ENCODE peak calls at places on chromosomes 6 and 20, in seven cellular contexts. Z, P, N, Y, R, W and I are unnamed samples.

GRCh38 chr6:149961728-149962425 is 1.9 kb upstream of the ULBP1 start:
- DNase-seq in Z (no peak), P (no peak), N (peak), Y (peak), R (no peak), W (no peak), I (no peak)

GRCh38 chr6:139342957-139343750 is 31.3 kb downstream of the CITED2 start:
- DNase-seq in Z (no peak), P (no peak), N (no peak), Y (no peak), R (no peak), W (no peak), I (no peak)

GRCh38 chr6:129516787-129517186 is 193.2 kb downstream of the ARHGAP18 start:
- DNase-seq in Z (no peak), P (no peak), N (no peak), Y (no peak), R (no peak), W (no peak), I (no peak)

GRCh38 chr20:3168079-3168828 is 5.1 kb downstream of the LZTS3 start:
- DNase-seq in Z (no peak), P (peak), N (no peak), Y (no peak), R (peak), W (no peak), I (peak)

GRCh38 chr6:47672816-47673215 is 25.6 kb upstream of the ADGRF4 start:
- DNase-seq in Z (no peak), P (no peak), N (no peak), Y (no peak), R (no peak), W (no peak), I (no peak)

GRCh38 chr20:25459916-25460590 is 52.6 kb downstream of the GINS1 start:
- DNase-seq in Z (no peak), P (no peak), N (no peak), Y (no peak), R (no peak), W (no peak), I (no peak)

GRCh38 chr20:49867453-49868215 is 47.7 kb downstream of the SPATA2 start:
- DNase-seq in Z (no peak), P (no peak), N (no peak), Y (no peak), R (no peak), W (no peak), I (no peak)

GRCh38 chr20:49747707-49748524 is 34.2 kb upstream of the B4GALT5 start:
- DNase-seq in Z (peak), P (peak), N (no peak), Y (no peak), R (peak), W (no peak), I (peak)

GRCh38 chr20:53869466-53870258 is 200.7 kb downstream of the BCAS1 start:
- DNase-seq in Z (peak), P (peak), N (peak), Y (peak), R (peak), W (no peak), I (no peak)

GRCh38 chr6:141956046-141956761 is 176.5 kb upstream of the GJE1 start:
- DNase-seq in Z (peak), P (no peak), N (no peak), Y (no peak), R (no peak), W (no peak), I (no peak)

GRCh38 chr6:141562181-141562800 is 570.4 kb upstream of the GJE1 start:
- DNase-seq in Z (peak), P (peak), N (no peak), Y (no peak), R (no peak), W (no peak), I (peak)

GRCh38 chr20:44973053-44973452 is 6.7 kb downstream of the STK4 start:
- DNase-seq in Z (peak), P (no peak), N (no peak), Y (no peak), R (no peak), W (no peak), I (no peak)

GRCh38 chr6:43883698-43884659 is 114.0 kb downstream of the VEGFA start:
- DNase-seq in Z (no peak), P (peak), N (no peak), Y (no peak), R (peak), W (no peak), I (peak)

GRCh38 chr20:37418591-37418990 is 72.7 kb downstream of the SRC start:
- DNase-seq in Z (no peak), P (no peak), N (no peak), Y (no peak), R (no peak), W (no peak), I (no peak)

GRCh38 chr6:77292564-77293546 is 170.4 kb downstream of the HTR1B start:
- DNase-seq in Z (peak), P (no peak), N (no peak), Y (no peak), R (no peak), W (peak), I (no peak)

GRCh38 chr6:26415036-26415614 is 13.1 kb downstream of the BTN3A1 start:
- DNase-seq in Z (no peak), P (no peak), N (no peak), Y (no peak), R (no peak), W (no peak), I (no peak)

GRCh38 chr20:52166150-52166549 is 25.4 kb downstream of the ZFP64 start:
- DNase-seq in Z (no peak), P (no peak), N (no peak), Y (no peak), R (no peak), W (no peak), I (no peak)

GRCh38 chr20:36268501-36269342 is 32.4 kb downstream of the AAR2 start:
- DNase-seq in Z (no peak), P (no peak), N (no peak), Y (no peak), R (no peak), W (no peak), I (no peak)

GRCh38 chr6:56513631-56514030 is 129.1 kb downstream of the DST start:
- DNase-seq in Z (no peak), P (no peak), N (no peak), Y (no peak), R (no peak), W (no peak), I (no peak)

GRCh38 chr6:155146205-155146604 is 117.6 kb upstream of the CLDN20 start:
- DNase-seq in Z (no peak), P (no peak), N (no peak), Y (no peak), R (no peak), W (no peak), I (no peak)

GRCh38 chr6:17905611-17906592 is 81.5 kb downstream of the KIF13A start:
- DNase-seq in Z (peak), P (no peak), N (no peak), Y (no peak), R (no peak), W (peak), I (no peak)

GRCh38 chr6:57040011-57040410 is 6.5 kb upstream of the KIAA1586 start:
- DNase-seq in Z (peak), P (no peak), N (no peak), Y (no peak), R (no peak), W (no peak), I (no peak)

GRCh38 chr20:50434653-50435396 is 75.4 kb upstream of the PTPN1 start:
- DNase-seq in Z (peak), P (no peak), N (no peak), Y (no peak), R (no peak), W (no peak), I (no peak)

GRCh38 chr6:17032595-17033591 is 69.0 kb upstream of the STMND1 start:
- DNase-seq in Z (peak), P (peak), N (no peak), Y (no peak), R (peak), W (peak), I (no peak)

GRCh38 chr6:1297746-1298145 is 14.2 kb upstream of the FOXQ1 start:
- DNase-seq in Z (peak), P (no peak), N (no peak), Y (no peak), R (no peak), W (peak), I (no peak)

GRCh38 chr20:25544316-25544715 is 41.0 kb downstream of the NINL start:
- DNase-seq in Z (peak), P (no peak), N (no peak), Y (no peak), R (no peak), W (no peak), I (no peak)

GRCh38 chr6:87139236-87139635 is 16.1 kb upstream of the ZNF292 start:
- DNase-seq in Z (peak), P (peak), N (no peak), Y (no peak), R (no peak), W (no peak), I (no peak)

GRCh38 chr6:6920984-6921313 is 186.8 kb upstream of the RREB1 start:
- DNase-seq in Z (no peak), P (no peak), N (no peak), Y (no peak), R (peak), W (no peak), I (no peak)

GRCh38 chr6:89690944-89691324 is 52.4 kb upstream of the LYRM2 start:
- DNase-seq in Z (no peak), P (no peak), N (no peak), Y (no peak), R (no peak), W (no peak), I (no peak)

GRCh38 chr20:2865630-2866029 is 7.7 kb upstream of the PTPRA start:
- DNase-seq in Z (no peak), P (no peak), N (no peak), Y (peak), R (no peak), W (no peak), I (no peak)

GRCh38 chr6:9657994-9658393 is 756.9 kb downstream of the TFAP2A start:
- DNase-seq in Z (peak), P (no peak), N (no peak), Y (no peak), R (no peak), W (no peak), I (no peak)

GRCh38 chr6:12324096-12324495 is 33.9 kb downstream of the EDN1 start:
- DNase-seq in Z (peak), P (no peak), N (no peak), Y (no peak), R (no peak), W (no peak), I (no peak)

GRCh38 chr20:32476684-32477593 is 108.2 kb downstream of the NOL4L start:
- DNase-seq in Z (no peak), P (no peak), N (no peak), Y (no peak), R (peak), W (no peak), I (peak)